ENCODE peak calls at places on chromosomes 4 and X, in five cellular contexts. One of them, this sample, is unnamed.

GRCh38 chr4:53617101-53617680 is 25.9 kb upstream of the LNX1 start:
- DNase-seq in stimulated activated CD4-positive, alpha-beta T cell treated with anti-CD3 and anti-CD28 coated beads, TNF-alpha, amount 100 ng/mL, for 1 hour: no peak
- DNase-seq in OCI-M1: no peak
- DNase-seq in nucleus accumbens: no peak
- DNase-seq in effector memory CD8-positive, alpha-beta T cell: no peak
- DNase-seq in this sample: no peak

GRCh38 chr4:153260553-153261306 is 56.5 kb downstream of the TRIM2 start:
- DNase-seq in stimulated activated CD4-positive, alpha-beta T cell treated with anti-CD3 and anti-CD28 coated beads, TNF-alpha, amount 100 ng/mL, for 1 hour: no peak
- DNase-seq in OCI-M1: no peak
- DNase-seq in effector memory CD8-positive, alpha-beta T cell: no peak
- DNase-seq in nucleus accumbens: no peak
- DNase-seq in this sample: no peak

GRCh38 chr4:15648600-15648999 is 6.6 kb downstream of the FBXL5 start:
- DNase-seq in effector memory CD8-positive, alpha-beta T cell: no peak
- DNase-seq in nucleus accumbens: no peak
- DNase-seq in OCI-M1: no peak
- DNase-seq in stimulated activated CD4-positive, alpha-beta T cell treated with anti-CD3 and anti-CD28 coated beads, TNF-alpha, amount 100 ng/mL, for 1 hour: no peak
- DNase-seq in this sample: no peak

GRCh38 chrX:68894142-68894512 is 65.3 kb downstream of the EFNB1 start:
- DNase-seq in OCI-M1: no peak
- DNase-seq in nucleus accumbens: no peak
- DNase-seq in stimulated activated CD4-positive, alpha-beta T cell treated with anti-CD3 and anti-CD28 coated beads, TNF-alpha, amount 100 ng/mL, for 1 hour: no peak
- DNase-seq in effector memory CD8-positive, alpha-beta T cell: no peak
- DNase-seq in this sample: no peak

GRCh38 chr4:147683172-147683571 is 791 bp downstream of the PRMT9 start:
- DNase-seq in nucleus accumbens: no peak
- DNase-seq in stimulated activated CD4-positive, alpha-beta T cell treated with anti-CD3 and anti-CD28 coated beads, TNF-alpha, amount 100 ng/mL, for 1 hour: no peak
- DNase-seq in OCI-M1: peak
- DNase-seq in effector memory CD8-positive, alpha-beta T cell: peak
- DNase-seq in this sample: no peak

GRCh38 chr4:164977243-164978164 is at the start of gene TRIM61:
- DNase-seq in OCI-M1: peak
- DNase-seq in effector memory CD8-positive, alpha-beta T cell: peak
- DNase-seq in nucleus accumbens: no peak
- DNase-seq in stimulated activated CD4-positive, alpha-beta T cell treated with anti-CD3 and anti-CD28 coated beads, TNF-alpha, amount 100 ng/mL, for 1 hour: peak
- DNase-seq in this sample: no peak

GRCh38 chr4:20840648-20841190 is 140.5 kb downstream of the PACRGL start:
- DNase-seq in nucleus accumbens: no peak
- DNase-seq in stimulated activated CD4-positive, alpha-beta T cell treated with anti-CD3 and anti-CD28 coated beads, TNF-alpha, amount 100 ng/mL, for 1 hour: no peak
- DNase-seq in effector memory CD8-positive, alpha-beta T cell: no peak
- DNase-seq in OCI-M1: no peak
- DNase-seq in this sample: no peak

GRCh38 chrX:20414781-20415445 is 148.2 kb upstream of the RPS6KA3 start:
- DNase-seq in stimulated activated CD4-positive, alpha-beta T cell treated with anti-CD3 and anti-CD28 coated beads, TNF-alpha, amount 100 ng/mL, for 1 hour: no peak
- DNase-seq in OCI-M1: no peak
- DNase-seq in effector memory CD8-positive, alpha-beta T cell: no peak
- DNase-seq in nucleus accumbens: no peak
- DNase-seq in this sample: no peak

GRCh38 chr4:78863254-78863869 is 75.9 kb downstream of the PAQR3 start:
- DNase-seq in stimulated activated CD4-positive, alpha-beta T cell treated with anti-CD3 and anti-CD28 coated beads, TNF-alpha, amount 100 ng/mL, for 1 hour: no peak
- DNase-seq in OCI-M1: no peak
- DNase-seq in effector memory CD8-positive, alpha-beta T cell: no peak
- DNase-seq in nucleus accumbens: no peak
- DNase-seq in this sample: no peak

GRCh38 chrX:48683411-48683982 is at the start of gene WAS:
- DNase-seq in stimulated activated CD4-positive, alpha-beta T cell treated with anti-CD3 and anti-CD28 coated beads, TNF-alpha, amount 100 ng/mL, for 1 hour: peak
- DNase-seq in effector memory CD8-positive, alpha-beta T cell: no peak
- DNase-seq in nucleus accumbens: no peak
- DNase-seq in OCI-M1: peak
- DNase-seq in this sample: no peak

GRCh38 chrX:68238568-68238967 is 194.7 kb downstream of the OPHN1 start:
- DNase-seq in stimulated activated CD4-positive, alpha-beta T cell treated with anti-CD3 and anti-CD28 coated beads, TNF-alpha, amount 100 ng/mL, for 1 hour: no peak
- DNase-seq in OCI-M1: peak
- DNase-seq in nucleus accumbens: no peak
- DNase-seq in effector memory CD8-positive, alpha-beta T cell: no peak
- DNase-seq in this sample: no peak

GRCh38 chr4:186400676-186401075 is 134.7 kb downstream of the F11 start:
- DNase-seq in stimulated activated CD4-positive, alpha-beta T cell treated with anti-CD3 and anti-CD28 coated beads, TNF-alpha, amount 100 ng/mL, for 1 hour: no peak
- DNase-seq in nucleus accumbens: no peak
- DNase-seq in effector memory CD8-positive, alpha-beta T cell: no peak
- DNase-seq in OCI-M1: no peak
- DNase-seq in this sample: no peak

This sample was measured in mesothelial cell of epicardium.